ENCODE peak calls at places on chromosomes 3 and 15, in four cellular contexts. O, T, Q and E are unnamed samples.

GRCh38 chr3:128289534-128289933 is 136.3 kb downstream of the EEFSEC start:
- DNase-seq in O (no peak), T (no peak), Q (no peak), E (no peak)

GRCh38 chr15:78538358-78538757 is 1.9 kb upstream of the PSMA4 start:
- DNase-seq in O (no peak), T (no peak), Q (no peak), E (no peak)

GRCh38 chr15:82414536-82415191 is 15.0 kb upstream of the GOLGA6L9 start:
- DNase-seq in O (no peak), T (no peak), Q (no peak), E (no peak)

GRCh38 chr3:7340795-7341194 is 479.9 kb downstream of the GRM7 start:
- DNase-seq in O (no peak), T (no peak), Q (no peak), E (no peak)

GRCh38 chr15:22888120-22888859 is 49.8 kb downstream of the NIPA2 start:
- DNase-seq in O (no peak), T (peak), Q (no peak), E (no peak)

GRCh38 chr15:90154861-90155626 is 46.1 kb upstream of the SEMA4B start:
- DNase-seq in O (no peak), T (peak), Q (no peak), E (no peak)

GRCh38 chr3:177803495-177803894 is 606.2 kb upstream of the TBL1XR1 start:
- DNase-seq in O (no peak), T (no peak), Q (no peak), E (no peak)

GRCh38 chr3:189301479-189301878 is 129.7 kb downstream of the TPRG1 start:
- DNase-seq in O (no peak), T (no peak), Q (no peak), E (no peak)

GRCh38 chr3:71563827-71564226 is 19.7 kb downstream of the FOXP1 start:
- DNase-seq in O (no peak), T (no peak), Q (no peak), E (no peak)

GRCh38 chr15:34900748-34901147 is 68.8 kb downstream of the AQR start:
- DNase-seq in O (no peak), T (no peak), Q (no peak), E (no peak)

GRCh38 chr15:72554471-72555425 is 80.6 kb downstream of the ARIH1 start:
- DNase-seq in O (no peak), T (peak), Q (peak), E (peak)

GRCh38 chr3:9826815-9827574 is 16.8 kb downstream of the RPUSD3 start:
- DNase-seq in O (peak), T (no peak), Q (peak), E (no peak)

GRCh38 chr15:58331562-58331902 is 100.3 kb upstream of the LIPC start:
- DNase-seq in O (no peak), T (no peak), Q (no peak), E (no peak)